ENCODE peak calls at places on chromosomes 7 and 10, in ten cellular contexts. F is spleen; V is astrocyte; Q is aorta; W is CD4-positive, alpha-beta T cell; K is tibial artery; U is heart left ventricle; P is psoas muscle; T is CD8-positive, alpha-beta T cell; A is lower lobe of right lung. M is an unnamed sample. For H3K27me3, the result is how much of the 10 kb centered on the place peaks cover.

GRCh38 chr7:3427957-3428356 is 126.9 kb downstream of the SDK1 start:
- DNase-seq in F (no peak), V (no peak), Q (no peak), W (no peak), K (no peak), U (no peak), P (no peak), T (no peak), A (no peak), M (no peak)

GRCh38 chr10:103574116-103575061 is 80.9 kb downstream of the NEURL1 start:
- DNase-seq in F (no peak), V (no peak), Q (no peak), W (no peak), K (no peak), U (no peak), P (peak), T (no peak), A (no peak), M (no peak)

GRCh38 chr10:77606751-77607150 is 30.9 kb downstream of the KCNMA1 start:
- DNase-seq in F (no peak), V (no peak), Q (no peak), W (no peak), K (no peak), U (no peak), P (no peak), T (no peak), A (no peak), M (no peak)

GRCh38 chr10:19811517-19811916 is 4.7 kb upstream of the PLXDC2 start:
- DNase-seq in F (no peak), V (peak), Q (no peak), W (no peak), K (peak), U (no peak), P (no peak), T (no peak), A (no peak), M (no peak)

GRCh38 chr10:118300266-118300665 is 41.9 kb downstream of the FAM204A start:
- DNase-seq in F (no peak), V (no peak), Q (no peak), W (no peak), K (no peak), U (no peak), P (no peak), T (no peak), A (no peak), M (no peak)

GRCh38 chr10:1882728-1883127 is 145.4 kb upstream of the ADARB2 start:
- DNase-seq in F (no peak), V (no peak), Q (no peak), W (no peak), K (no peak), U (no peak), P (no peak), T (no peak), A (no peak), M (no peak)

GRCh38 chr7:45683556-45684148 is 109.5 kb downstream of the ADCY1 start:
- DNase-seq in F (peak), V (no peak), Q (peak), W (no peak), K (no peak), U (no peak), P (peak), T (no peak), A (no peak), M (peak)

GRCh38 chr7:33155811-33156210 is 26.4 kb downstream of the BBS9 start:
- DNase-seq in F (no peak), V (peak), Q (no peak), W (no peak), K (no peak), U (no peak), P (no peak), T (no peak), A (no peak), M (no peak)

GRCh38 chr7:148105853-148106252 is 484.7 kb upstream of the C7orf33 start:
- DNase-seq in F (no peak), V (no peak), Q (no peak), W (no peak), K (no peak), U (no peak), P (no peak), T (no peak), A (no peak), M (no peak)

GRCh38 chr7:42720871-42721835 is 190.7 kb downstream of the C7orf25 start:
- DNase-seq in F (no peak), V (no peak), Q (no peak), W (no peak), K (no peak), U (no peak), P (no peak), T (no peak), A (no peak), M (no peak)

GRCh38 chr7:73887762-73888161 is 26.8 kb downstream of the TMEM270 start:
- DNase-seq in F (no peak), V (no peak), Q (no peak), W (no peak), K (no peak), U (no peak), P (no peak), T (no peak), A (no peak), M (no peak)

GRCh38 chr10:35328404-35329037 is 7.8 kb upstream of the CCNY start:
- DNase-seq in F (no peak), V (peak), Q (no peak), W (no peak), K (no peak), U (no peak), P (no peak), T (no peak), A (no peak), M (no peak)

GRCh38 chr7:138195207-138195606 is 118.9 kb downstream of the AKR1D1 start:
- DNase-seq in F (no peak), V (no peak), Q (no peak), W (no peak), K (no peak), U (no peak), P (no peak), T (no peak), A (no peak), M (no peak)

GRCh38 chr10:94383515-94383914 is 18.8 kb upstream of the TBC1D12 start:
- DNase-seq in F (no peak), V (no peak), Q (no peak), W (no peak), K (no peak), U (no peak), P (no peak), T (no peak), A (no peak), M (no peak)

GRCh38 chr7:55387062-55387965 is 22.2 kb downstream of the LANCL2 start:
- DNase-seq in F (no peak), V (no peak), Q (no peak), W (no peak), K (no peak), U (no peak), P (no peak), T (no peak), A (no peak), M (no peak)

GRCh38 chr7:107692501-107692900 is 31.9 kb downstream of the SLC26A4 start:
- DNase-seq in F (no peak), V (peak), Q (no peak), W (no peak), K (no peak), U (no peak), P (no peak), T (no peak), A (no peak), M (no peak)

GRCh38 chr7:23471090-23471859 is 984 bp upstream of the IGF2BP3 start:
- DNase-seq in F (peak), V (peak), Q (no peak), W (no peak), K (no peak), U (no peak), P (no peak), T (peak), A (no peak), M (no peak)

GRCh38 chr7:5226921-5227785 is 37.1 kb downstream of the WIPI2 start:
- DNase-seq in F (peak), V (no peak), Q (peak), W (no peak), K (no peak), U (no peak), P (peak), T (no peak), A (peak), M (no peak)

GRCh38 chr10:91210014-91210413 is 10.4 kb upstream of the PCGF5 start:
- DNase-seq in F (no peak), V (no peak), Q (no peak), W (no peak), K (no peak), U (no peak), P (no peak), T (no peak), A (no peak), M (no peak)

GRCh38 chr7:24595671-24596418 is 22.6 kb downstream of the PALS2 start:
- DNase-seq in F (no peak), V (no peak), Q (no peak), W (no peak), K (no peak), U (no peak), P (no peak), T (no peak), A (no peak), M (no peak)

GRCh38 chr7:1639578-1640175 is 30.4 kb upstream of the ELFN1 start:
- DNase-seq in F (no peak), V (no peak), Q (peak), W (no peak), K (no peak), U (no peak), P (no peak), T (no peak), A (peak), M (no peak)

GRCh38 chr10:107487284-107487683 is 322.8 kb upstream of the SORCS1 start:
- DNase-seq in F (no peak), V (no peak), Q (no peak), W (no peak), K (no peak), U (no peak), P (no peak), T (no peak), A (no peak), M (no peak)

GRCh38 chr7:129665013-129665401 is 53.5 kb downstream of the NRF1 start:
- DNase-seq in F (no peak), V (peak), Q (no peak), W (no peak), K (no peak), U (no peak), P (no peak), T (no peak), A (no peak), M (no peak)

GRCh38 chr7:4733936-4734528 is 41.4 kb upstream of the AP5Z1 start:
- DNase-seq in F (no peak), V (no peak), Q (no peak), W (no peak), K (no peak), U (no peak), P (no peak), T (peak), A (no peak), M (no peak)

GRCh38 chr10:34247560-34247959 is 567.5 kb downstream of the PARD3 start:
- DNase-seq in F (no peak), V (no peak), Q (no peak), W (no peak), K (no peak), U (no peak), P (no peak), T (no peak), A (no peak), M (no peak)

GRCh38 chr10:283916-284356 is 148.7 kb downstream of the ZMYND11 start:
- DNase-seq in F (no peak), V (no peak), Q (no peak), W (no peak), K (no peak), U (no peak), P (no peak), T (no peak), A (no peak), M (no peak)

GRCh38 chr7:1869731-1870130 is 199.7 kb downstream of the ELFN1 start:
- DNase-seq in F (no peak), V (no peak), Q (no peak), W (no peak), K (no peak), U (no peak), P (no peak), T (no peak), A (no peak), M (no peak)

GRCh38 chr7:88042157-88042556 is 108.1 kb downstream of the ADAM22 start:
- DNase-seq in F (no peak), V (no peak), Q (no peak), W (no peak), K (no peak), U (no peak), P (no peak), T (no peak), A (no peak), M (no peak)

GRCh38 chr10:22252286-22252800 is 34.5 kb upstream of the EBLN1 start:
- DNase-seq in F (peak), V (peak), Q (peak), W (no peak), K (peak), U (peak), P (peak), T (peak), A (peak), M (peak)

GRCh38 chr7:44735403-44736165 is 13.1 kb upstream of the ZMIZ2 start:
- DNase-seq in F (peak), V (peak), Q (no peak), W (no peak), K (no peak), U (no peak), P (no peak), T (peak), A (no peak), M (no peak)

GRCh38 chr7:98105942-98106544 is 619 bp upstream of the LMTK2 start:
- DNase-seq in F (peak), V (no peak), Q (no peak), W (no peak), K (no peak), U (no peak), P (no peak), T (no peak), A (no peak), M (no peak)

GRCh38 chr7:65338346-65338745 is 35.3 kb upstream of the ZNF92 start:
- DNase-seq in F (no peak), V (no peak), Q (no peak), W (no peak), K (no peak), U (no peak), P (no peak), T (no peak), A (no peak), M (no peak)

GRCh38 chr10:126334272-126334671 is 54.0 kb downstream of the ADAM12 start:
- DNase-seq in F (no peak), V (peak), Q (no peak), W (no peak), K (no peak), U (no peak), P (no peak), T (no peak), A (no peak), M (no peak)

GRCh38 chr10:56745490-56745889 is 384.4 kb upstream of the ZWINT start:
- DNase-seq in F (no peak), V (no peak), Q (no peak), W (no peak), K (no peak), U (no peak), P (no peak), T (no peak), A (no peak), M (no peak)

GRCh38 chr10:63977329-63977923 is 456.2 kb downstream of the REEP3 start:
- DNase-seq in F (no peak), V (peak), Q (no peak), W (no peak), K (no peak), U (no peak), P (no peak), T (no peak), A (no peak), M (peak)

GRCh38 chr10:131662851-131663250 is 238.0 kb upstream of the PPP2R2D start:
- DNase-seq in F (peak), V (no peak), Q (peak), W (no peak), K (no peak), U (no peak), P (no peak), T (no peak), A (no peak), M (peak)

GRCh38 chr10:43267811-43268210 is 946 bp upstream of the RASGEF1A start:
- DNase-seq in F (no peak), V (no peak), Q (no peak), W (no peak), K (no peak), U (no peak), P (no peak), T (peak), A (no peak), M (no peak)

GRCh38 chr10:43272030-43272429 is 5.2 kb upstream of the RASGEF1A start:
- DNase-seq in F (no peak), V (no peak), Q (peak), W (no peak), K (peak), U (no peak), P (no peak), T (peak), A (no peak), M (no peak)

GRCh38 chr10:43265799-43266721 is 805 bp downstream of the RASGEF1A start:
- DNase-seq in F (peak), V (no peak), Q (peak), W (peak), K (no peak), U (peak), P (no peak), T (peak), A (peak), M (no peak)

GRCh38 chr10:43264987-43265798 is 1.7 kb downstream of the RASGEF1A start:
- DNase-seq in F (no peak), V (no peak), Q (peak), W (no peak), K (no peak), U (no peak), P (no peak), T (no peak), A (no peak), M (peak)

GRCh38 chr10:43268491-43268890 is 1.6 kb upstream of the RASGEF1A start:
- DNase-seq in F (no peak), V (no peak), Q (no peak), W (no peak), K (no peak), U (no peak), P (no peak), T (no peak), A (no peak), M (no peak)
- H3K27me3 ChIP-seq in F (under half), V (under half), Q (under half), W (half or more), K (half or more), U (under half), P (under half), T (under half), A (half or more), M (under half)

DNA sequence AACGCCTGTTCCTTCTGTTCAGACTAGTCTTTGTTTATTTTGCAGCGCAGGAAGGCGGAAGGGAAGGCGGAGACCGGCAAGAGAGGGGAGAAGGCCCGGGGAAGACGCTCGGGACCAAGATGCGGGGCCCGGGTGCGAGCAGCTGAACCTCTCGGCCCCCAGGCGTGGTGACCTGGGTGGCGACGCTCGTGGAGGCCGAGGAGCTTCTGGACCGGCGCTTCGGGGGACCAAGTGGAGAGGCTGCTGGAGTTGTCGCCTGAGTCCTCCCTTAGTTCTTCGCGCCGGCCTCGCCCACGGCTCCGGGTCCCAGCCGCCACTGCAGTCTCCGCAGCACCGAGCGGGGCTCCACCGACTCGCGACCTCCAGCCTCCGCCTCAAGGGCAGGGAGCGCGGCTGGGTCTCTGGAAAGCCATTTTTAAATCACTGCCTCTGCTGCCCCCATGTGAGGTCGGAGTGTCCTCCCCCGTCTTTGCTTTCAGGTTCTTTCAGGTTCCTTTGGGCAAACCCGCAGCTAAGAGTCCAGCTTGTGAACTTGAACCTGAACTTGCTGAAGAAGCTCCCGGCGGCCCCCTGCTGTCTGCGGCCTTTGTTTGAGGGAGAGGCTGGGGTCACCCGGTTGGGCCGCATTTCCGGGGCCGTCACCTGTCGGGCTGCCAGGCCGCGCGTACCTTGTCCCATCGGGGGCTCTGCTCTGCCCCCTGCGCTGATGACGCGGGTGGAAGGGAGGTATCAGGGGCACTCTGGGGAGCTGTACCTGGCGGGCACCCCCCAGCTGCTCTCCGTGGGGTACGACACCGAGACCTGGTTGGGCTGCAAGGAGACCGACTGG is 136.0 kb downstream of the KIF20B start:
- DNase-seq in F (peak), V (peak), Q (no peak), W (peak), K (peak), U (peak), P (peak), T (peak), A (peak), M (peak)
- H3K27ac ChIP-seq in F (no peak), V (no peak), Q (no peak), W (peak), K (peak), U (peak), P (no peak), T (peak), A (peak), M (peak)

DNA sequence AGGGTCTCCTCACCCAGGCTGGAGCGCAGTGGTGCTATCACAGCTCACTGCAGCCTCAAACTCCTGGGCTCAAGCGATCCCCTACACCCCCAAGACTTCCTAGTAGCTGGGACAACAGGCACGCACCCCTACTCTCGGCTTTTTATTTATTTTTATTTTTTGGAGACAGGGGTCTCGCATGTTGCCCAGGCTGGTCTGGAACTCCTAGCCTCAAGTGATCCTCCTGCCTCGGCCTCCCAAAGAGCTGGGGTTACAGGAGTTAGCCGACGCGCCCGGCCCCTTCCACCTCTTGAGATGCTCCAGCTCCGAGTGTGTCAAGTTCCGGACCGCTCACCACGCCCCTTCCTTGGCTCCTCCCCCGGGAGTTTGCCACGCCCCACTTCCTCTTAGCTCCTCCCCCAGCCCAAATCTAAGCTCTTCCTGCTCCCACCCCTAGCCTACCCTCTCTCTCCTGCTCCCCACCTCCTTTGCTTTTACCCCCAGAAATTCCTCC is 6.3 kb downstream of the NAT16 start:
- DNase-seq in F (no peak), V (no peak), Q (no peak), W (peak), K (no peak), U (no peak), P (no peak), T (peak), A (no peak), M (no peak)
- H3K27me3 ChIP-seq in F (under half), V (half or more), Q (under half), W (half or more), K (half or more), U (half or more), P (half or more), T (half or more), A (half or more), M (half or more)

GRCh38 chr7:25862254-25862992 is 289.6 kb upstream of the NFE2L3 start:
- DNase-seq in F (peak), V (peak), Q (peak), W (peak), K (peak), U (peak), P (peak), T (peak), A (peak), M (no peak)
- H3K27ac ChIP-seq in F (no peak), V (no peak), Q (no peak), W (no peak), K (no peak), U (no peak), P (peak), T (no peak), A (no peak), M (no peak)

DNA sequence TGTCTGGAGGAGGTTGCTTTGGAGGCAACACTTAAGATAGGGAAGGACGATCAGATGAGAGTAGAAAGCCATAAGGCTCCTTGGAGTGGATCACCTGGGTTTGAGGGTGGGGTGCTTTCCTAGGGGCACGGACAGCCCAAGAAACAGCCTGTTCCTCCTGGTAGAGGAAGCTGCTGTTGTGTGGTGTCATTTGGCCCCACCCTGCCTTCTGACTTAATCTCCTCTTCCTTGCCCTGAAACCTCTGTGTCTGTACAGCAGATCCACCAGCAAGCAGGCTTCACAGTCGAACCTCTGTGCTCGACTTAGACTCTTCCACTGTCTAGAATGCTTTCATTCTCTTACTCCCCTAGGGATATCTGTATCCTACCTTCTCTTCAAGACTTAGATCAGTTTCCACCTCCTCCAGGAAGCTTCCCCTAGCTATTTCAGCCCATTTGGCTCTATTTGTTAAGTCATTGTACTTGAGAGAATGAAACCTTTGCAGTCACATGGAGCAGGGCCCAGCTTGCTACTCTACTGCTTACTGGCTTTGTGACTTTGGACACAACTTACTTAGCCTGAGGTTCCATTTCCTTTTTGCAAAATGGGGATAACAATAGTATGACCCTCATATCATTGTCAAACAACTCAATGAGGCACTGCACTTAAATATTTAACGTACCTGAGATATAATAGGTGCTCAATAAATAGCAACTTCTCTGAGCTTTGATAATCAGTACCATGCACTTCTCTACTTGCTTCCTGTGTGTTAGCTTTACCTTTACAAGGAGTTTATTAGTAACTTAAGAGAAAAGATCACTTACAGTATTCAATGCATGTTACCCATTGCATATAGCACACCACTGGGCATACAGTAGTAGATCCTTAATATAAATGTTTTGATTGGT is 5.0 kb downstream of the MXI1 start:
- DNase-seq in F (peak), V (no peak), Q (no peak), W (peak), K (peak), U (no peak), P (no peak), T (peak), A (peak), M (no peak)
- H3K27me3 ChIP-seq in F (under half), V (under half), Q (under half), W (under half), K (under half), U (under half), P (under half), T (under half), A (under half), M (under half)

M was measured in dorsolateral prefrontal cortex.